ENCODE peak calls at places on chromosomes 7 and 10, in six cellular contexts. U is mammary epithelial cell, W is neural progenitor cell, E is HCT116, D is mesendoderm, C is colonic mucosa. F is an unnamed sample. For H3K36me3, the result is how much of the 10 kb centered on the place peaks cover.

GRCh38 chr7:55965805-55966421 is 1.5 kb downstream of the NIPSNAP2 start:
- DNase-seq in C (no peak), W (no peak), D (no peak), E (no peak), U (peak), F (no peak)

GRCh38 chr7:154480817-154481216 is 428.6 kb downstream of the DPP6 start:
- DNase-seq in U (no peak), C (no peak), D (no peak), E (no peak), W (no peak), F (no peak)

GRCh38 chr7:27144799-27145166 is 1.3 kb upstream of the HOXA5 start:
- DNase-seq in D (no peak), C (peak), W (no peak), E (no peak), U (peak), F (peak)

GRCh38 chr7:23349484-23350157 is 50.5 kb downstream of the MALSU1 start:
- DNase-seq in D (peak), C (no peak), W (peak), U (peak), E (peak), F (no peak)

GRCh38 chr10:3850999-3851937 is 66.3 kb upstream of the KLF6 start:
- DNase-seq in U (peak), D (peak), W (no peak), E (peak), C (no peak), F (no peak)

GRCh38 chr7:105261689-105262088 is 127.0 kb downstream of the SRPK2 start:
- DNase-seq in E (no peak), C (no peak), D (peak), W (no peak), U (no peak), F (no peak)

GRCh38 chr10:117362313-117362712 is 12.9 kb downstream of the PDZD8 start:
- DNase-seq in E (no peak), W (no peak), C (no peak), U (no peak), D (no peak), F (no peak)

GRCh38 chr10:54402576-54402975 is 398.5 kb downstream of the PCDH15 start:
- DNase-seq in E (no peak), C (no peak), D (peak), U (peak), W (peak), F (no peak)

GRCh38 chr10:78212134-78212785 is 178.6 kb downstream of the RPS24 start:
- DNase-seq in W (no peak), D (no peak), U (no peak), C (no peak), E (no peak), F (no peak)

GRCh38 chr10:48678041-48678440 is 6.6 kb upstream of the WDFY4 start:
- DNase-seq in D (no peak), E (no peak), U (no peak), W (no peak), C (no peak), F (no peak)

GRCh38 chr7:144391823-144392255 is 11.7 kb downstream of the NOBOX start:
- DNase-seq in C (no peak), D (peak), W (peak), U (peak), E (peak), F (no peak)

GRCh38 chr10:84264611-84265141 is 19.8 kb downstream of the RGR start:
- DNase-seq in U (peak), W (peak), E (peak), D (peak), C (peak), F (no peak)

GRCh38 chr7:139112316-139112715 is 2.8 kb upstream of the ZC3HAV1 start:
- DNase-seq in C (no peak), W (no peak), D (no peak), U (no peak), E (no peak), F (no peak)

GRCh38 chr7:89857767-89858166 is 296.5 kb upstream of the STEAP1 start:
- DNase-seq in E (no peak), W (no peak), D (no peak), U (no peak), C (no peak), F (no peak)

GRCh38 chr7:140230862-140231778 is 54.3 kb upstream of the KDM7A start:
- DNase-seq in E (peak), D (peak), U (peak), W (peak), C (peak), F (peak)

GRCh38 chr10:110508806-110509544 is 11.3 kb downstream of the DUSP5 start:
- DNase-seq in D (no peak), C (no peak), E (no peak), W (no peak), U (no peak), F (no peak)

GRCh38 chr7:106966121-106966520 is 78.4 kb upstream of the PRKAR2B start:
- DNase-seq in E (no peak), D (peak), W (no peak), C (no peak), U (no peak), F (no peak)

GRCh38 chr7:119037941-119038340 is 813.4 kb downstream of the ANKRD7 start:
- DNase-seq in U (no peak), E (no peak), D (no peak), C (no peak), W (no peak), F (no peak)

GRCh38 chr10:100725041-100725440 is 20.3 kb upstream of the PAX2 start:
- DNase-seq in C (no peak), W (no peak), E (no peak), D (peak), U (no peak), F (no peak)

GRCh38 chr7:22052221-22052639 is 106.5 kb upstream of the CDCA7L start:
- DNase-seq in C (no peak), W (peak), D (no peak), E (no peak), U (peak), F (no peak)

GRCh38 chr7:136869006-136869961 is 832 bp downstream of the CHRM2 start:
- DNase-seq in W (peak), C (no peak), D (peak), U (no peak), E (no peak), F (peak)

GRCh38 chr10:68471063-68471585 is 649 bp downstream of the DNA2 start:
- DNase-seq in U (peak), W (peak), C (no peak), E (no peak), D (peak), F (no peak)

GRCh38 chr10:46080886-46081285 is 34.8 kb upstream of the MSMB start:
- DNase-seq in E (no peak), C (no peak), D (no peak), W (no peak), U (no peak), F (no peak)

GRCh38 chr10:71819985-71820384 is 31.1 kb downstream of the PSAP start:
- DNase-seq in E (no peak), U (no peak), C (no peak), W (no peak), D (no peak), F (peak)
- H3K36me3 ChIP-seq in E (half or more), U (under half), C (under half), W (under half), D (under half), F (half or more)

DNA sequence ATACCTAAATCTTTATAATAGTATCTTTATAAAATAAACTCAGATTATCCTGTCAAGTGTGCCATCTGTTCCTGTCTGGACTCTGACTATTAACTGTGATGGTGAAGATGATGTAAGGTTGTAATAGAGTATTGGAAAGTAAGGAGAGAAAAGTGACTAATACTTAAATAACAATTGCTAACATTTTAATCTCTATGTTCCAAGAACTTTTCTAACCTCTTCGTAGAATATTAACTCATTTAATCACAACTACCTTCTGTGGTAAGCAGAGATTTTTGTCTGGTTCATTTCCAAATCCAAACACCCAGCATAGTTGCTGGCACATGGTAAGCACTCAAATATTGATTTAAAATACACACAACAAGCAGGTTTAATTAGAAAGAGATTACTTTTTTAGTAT is 2.5 kb downstream of the TNPO3 start:
- DNase-seq in D (no peak), W (no peak), E (no peak), U (no peak), C (no peak), F (no peak)
- H3K4me3 ChIP-seq in D (no peak), W (peak), E (no peak), U (no peak), C (no peak), F (no peak)

GRCh38 chr7:101939136-101939695 is 121.8 kb downstream of the CUX1 start:
- DNase-seq in U (no peak), D (no peak), C (no peak), E (no peak), W (no peak), F (no peak)

GRCh38 chr7:101940151-101940550 is 122.7 kb downstream of the CUX1 start:
- DNase-seq in U (no peak), E (no peak), D (no peak), W (no peak), C (no peak), F (no peak)

GRCh38 chr7:101941481-101942383 is 124.3 kb downstream of the CUX1 start:
- DNase-seq in E (peak), W (no peak), C (peak), U (peak), D (no peak), F (no peak)

GRCh38 chr7:101942603-101943210 is 125.3 kb downstream of the CUX1 start:
- DNase-seq in E (no peak), U (peak), D (no peak), C (peak), W (no peak), F (no peak)

DNA sequence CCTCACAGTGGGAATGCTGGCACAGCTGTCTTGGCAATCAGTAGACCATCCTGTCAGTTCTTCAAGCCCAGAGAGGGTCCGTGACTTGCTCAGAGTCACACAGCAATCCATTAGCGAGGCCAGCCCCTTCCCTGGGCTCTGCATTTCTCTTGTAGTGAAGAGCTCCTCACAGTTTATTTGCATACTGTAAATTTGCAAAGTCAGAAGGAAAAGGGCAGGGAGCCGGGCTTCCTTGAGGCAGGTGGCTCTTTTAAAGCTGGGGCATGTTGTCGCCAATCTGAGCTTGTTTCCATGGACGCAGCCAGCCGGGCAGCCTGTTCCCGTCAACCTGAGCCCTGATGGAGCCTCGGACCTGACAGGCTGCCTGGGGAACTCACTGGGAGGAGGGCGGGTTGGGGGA is 123.4 kb downstream of the CUX1 start:
- DNase-seq in W (peak), D (peak), E (no peak), C (peak), U (no peak), F (peak)
- H3K9ac ChIP-seq in W (no peak), D (peak), E (peak), C (no peak), U (no peak), F (no peak)

GRCh38 chr7:157265051-157265450 is 71.8 kb upstream of the DNAJB6 start:
- DNase-seq in E (no peak), W (no peak), U (no peak), D (no peak), C (no peak), F (no peak)
- H3K36me3 ChIP-seq in E (under half), W (under half), U (under half), D (under half), C (under half), F (under half)

GRCh38 chr7:113217314-113217713 is 99.0 kb upstream of the SMIM30 start:
- DNase-seq in C (no peak), D (peak), U (no peak), E (no peak), W (no peak), F (no peak)
- H3K4me3 ChIP-seq in C (no peak), D (no peak), U (no peak), E (no peak), W (no peak), F (no peak)

GRCh38 chr7:52565980-52566379 is 469.5 kb upstream of the POM121L12 start:
- DNase-seq in W (no peak), C (no peak), U (no peak), D (peak), E (no peak), F (no peak)

DNA sequence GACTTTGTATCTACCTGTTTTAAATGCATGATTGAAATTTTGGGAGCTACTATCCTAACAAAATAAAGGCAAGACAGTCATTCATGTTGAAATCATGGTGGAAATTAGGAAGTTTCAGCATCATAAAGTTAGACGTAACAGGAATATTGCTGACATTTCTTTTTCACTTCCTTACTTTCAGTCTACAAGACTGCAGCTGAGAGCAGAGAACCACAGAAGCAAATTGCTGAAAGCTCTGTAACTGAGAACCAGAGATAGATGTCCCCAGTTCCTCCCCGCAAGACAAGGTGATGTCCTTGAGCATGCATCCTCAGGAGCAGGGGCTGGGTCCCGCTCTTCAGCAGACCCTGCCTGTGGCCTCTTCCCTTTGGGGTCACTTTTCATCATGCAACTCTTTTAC is 466.3 kb upstream of the POM121L12 start:
- DNase-seq in D (no peak), W (no peak), E (no peak), U (no peak), C (no peak), F (no peak)
- H3K9ac ChIP-seq in D (no peak), W (no peak), E (no peak), U (no peak), C (no peak), F (no peak)

DNA sequence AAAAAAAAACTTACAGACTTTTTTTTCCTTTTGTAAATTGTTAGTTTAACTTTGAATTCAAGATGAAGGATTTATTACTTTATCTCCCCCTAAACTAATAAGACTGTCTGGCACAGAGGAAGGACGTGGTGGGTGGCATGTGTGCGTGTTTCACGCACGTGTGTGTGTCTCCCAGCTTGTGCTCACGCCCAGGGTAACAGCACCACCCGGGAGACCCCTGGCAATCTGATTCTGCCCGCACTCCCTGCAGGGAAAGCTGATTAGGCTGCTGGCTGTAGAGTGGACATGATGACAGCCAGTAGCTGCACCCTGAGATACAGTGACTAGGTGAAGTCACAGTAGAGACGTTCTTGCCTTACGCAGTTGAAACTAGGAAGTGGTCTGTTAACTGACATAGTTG is 25.3 kb downstream of the WIPI2 start:
- DNase-seq in U (no peak), W (no peak), D (no peak), E (no peak), C (no peak), F (no peak)
- H3K36me3 ChIP-seq in U (under half), W (under half), D (under half), E (under half), C (under half), F (under half)

F was measured in kidney.